ENCODE peak calls at places on chromosome 21, in five cellular contexts. K is esophagus muscularis mucosa, E is foreskin fibroblast, Y is heart right ventricle, S is transverse colon. L is an unnamed sample.

GRCh38 chr21:42524341-42525227 is 10.9 kb downstream of the SLC37A1 start:
- DNase-seq in Y (peak), E (no peak), S (peak), K (no peak), L (peak)

GRCh38 chr21:26490771-26491170 is 82.3 kb downstream of the CYYR1 start:
- DNase-seq in E (no peak), S (no peak), Y (no peak), K (no peak), L (peak)

GRCh38 chr21:42398414-42399030 is 2.7 kb upstream of the TMPRSS3 start:
- DNase-seq in K (no peak), E (no peak), S (no peak), Y (no peak), L (no peak)

GRCh38 chr21:43917515-43918384 is 52.7 kb downstream of the AGPAT3 start:
- DNase-seq in S (peak), E (no peak), K (no peak), Y (no peak), L (no peak)

GRCh38 chr21:16180613-16181012 is 450.8 kb downstream of the USP25 start:
- DNase-seq in K (no peak), E (no peak), Y (no peak), S (no peak), L (no peak)

GRCh38 chr21:45354970-45355369 is 50.0 kb upstream of the COL18A1 start:
- DNase-seq in S (no peak), E (no peak), K (no peak), Y (no peak), L (no peak)

GRCh38 chr21:26070822-26071425 is 99.6 kb downstream of the APP start:
- DNase-seq in E (peak), Y (peak), S (peak), K (no peak), L (peak)

GRCh38 chr21:46368533-46369285 is 44.8 kb downstream of the PCNT start:
- DNase-seq in S (no peak), Y (no peak), E (no peak), K (no peak), L (no peak)

GRCh38 chr21:21101911-21102310 is 103.7 kb downstream of the NCAM2 start:
- DNase-seq in S (no peak), E (peak), K (no peak), Y (no peak), L (peak)

GRCh38 chr21:28943631-28944030 is 49.0 kb downstream of the LTN1 start:
- DNase-seq in S (no peak), K (no peak), E (peak), Y (no peak), L (no peak)

GRCh38 chr21:44953628-44954021 is 13.8 kb downstream of the SLX9 start:
- DNase-seq in Y (no peak), E (no peak), K (no peak), S (no peak), L (no peak)

GRCh38 chr21:28742527-28742926 is 250.2 kb downstream of the LTN1 start:
- DNase-seq in S (no peak), E (peak), K (no peak), Y (no peak), L (peak)

GRCh38 chr21:43578677-43579313 is 80.5 kb downstream of the HSF2BP start:
- DNase-seq in Y (no peak), E (no peak), S (no peak), K (no peak), L (peak)

GRCh38 chr21:20377250-20377649 is 621.0 kb upstream of the NCAM2 start:
- DNase-seq in E (no peak), S (no peak), K (no peak), Y (no peak), L (no peak)

GRCh38 chr21:44043613-44044012 is 31.5 kb downstream of the TRAPPC10 start:
- DNase-seq in S (no peak), E (no peak), K (no peak), Y (no peak), L (no peak)

GRCh38 chr21:27475363-27475955 is 508.6 kb upstream of the ADAMTS5 start:
- DNase-seq in Y (no peak), S (no peak), E (no peak), K (no peak), L (no peak)

GRCh38 chr21:46546799-46547198 is 58.1 kb downstream of the S100B start:
- DNase-seq in S (no peak), E (no peak), Y (no peak), K (peak), L (no peak)

GRCh38 chr21:14435423-14435822 is 52.5 kb upstream of the HSPA13 start:
- DNase-seq in Y (no peak), S (no peak), E (no peak), K (no peak), L (no peak)

GRCh38 chr21:28256420-28256831 is 736.3 kb downstream of the LTN1 start:
- DNase-seq in Y (no peak), K (no peak), E (peak), S (no peak), L (no peak)

GRCh38 chr21:45611296-45611695 is 32.2 kb upstream of the PCBP3 start:
- DNase-seq in E (no peak), Y (no peak), S (no peak), K (no peak), L (no peak)

GRCh38 chr21:46021398-46021797 is 39.8 kb downstream of the COL6A1 start:
- DNase-seq in Y (no peak), S (no peak), E (no peak), K (no peak), L (no peak)

GRCh38 chr21:45328198-45329087 is 40.7 kb upstream of the POFUT2 start:
- DNase-seq in Y (no peak), S (no peak), E (no peak), K (no peak), L (no peak)

GRCh38 chr21:42392731-42393442 is 3.0 kb downstream of the TMPRSS3 start:
- DNase-seq in K (no peak), S (no peak), E (no peak), Y (no peak), L (no peak)

GRCh38 chr21:44931137-44931500 is 8.7 kb upstream of the SLX9 start:
- DNase-seq in S (peak), Y (no peak), K (no peak), E (no peak), L (no peak)

GRCh38 chr21:43994646-43995045 is 17.5 kb upstream of the TRAPPC10 start:
- DNase-seq in E (no peak), S (no peak), Y (no peak), K (no peak), L (no peak)

GRCh38 chr21:25558123-25558522 is 49.2 kb downstream of the MRPL39 start:
- DNase-seq in S (no peak), E (no peak), K (no peak), Y (no peak), L (no peak)

GRCh38 chr21:45607922-45608295 is 35.6 kb upstream of the PCBP3 start:
- DNase-seq in S (no peak), K (no peak), Y (no peak), E (no peak), L (no peak)

GRCh38 chr21:44495641-44496040 is 40.3 kb downstream of the LRRC3 start:
- DNase-seq in E (no peak), S (no peak), Y (no peak), K (no peak), L (no peak)

GRCh38 chr21:17802568-17802967 is 16.6 kb downstream of the C21orf91 start:
- DNase-seq in E (peak), S (no peak), Y (no peak), K (no peak), L (no peak)

GRCh38 chr21:45409466-45410150 is 4.6 kb downstream of the COL18A1 start:
- DNase-seq in S (no peak), K (no peak), E (no peak), Y (peak), L (no peak)

GRCh38 chr21:23374155-23374554 is 2233.1 kb downstream of the MRPL39 start:
- DNase-seq in Y (no peak), K (no peak), E (no peak), S (no peak), L (no peak)

GRCh38 chr21:28944296-28944695 is 48.4 kb downstream of the LTN1 start:
- DNase-seq in Y (no peak), E (peak), K (no peak), S (no peak), L (no peak)

GRCh38 chr21:30268608-30269197 is 14.0 kb downstream of the KRTAP24-1 start:
- DNase-seq in E (no peak), Y (no peak), K (no peak), S (no peak), L (no peak)
- TF ChIP-seq CTCF in E (peak), Y (peak), K (no peak), S (no peak), L (peak)

DNA sequence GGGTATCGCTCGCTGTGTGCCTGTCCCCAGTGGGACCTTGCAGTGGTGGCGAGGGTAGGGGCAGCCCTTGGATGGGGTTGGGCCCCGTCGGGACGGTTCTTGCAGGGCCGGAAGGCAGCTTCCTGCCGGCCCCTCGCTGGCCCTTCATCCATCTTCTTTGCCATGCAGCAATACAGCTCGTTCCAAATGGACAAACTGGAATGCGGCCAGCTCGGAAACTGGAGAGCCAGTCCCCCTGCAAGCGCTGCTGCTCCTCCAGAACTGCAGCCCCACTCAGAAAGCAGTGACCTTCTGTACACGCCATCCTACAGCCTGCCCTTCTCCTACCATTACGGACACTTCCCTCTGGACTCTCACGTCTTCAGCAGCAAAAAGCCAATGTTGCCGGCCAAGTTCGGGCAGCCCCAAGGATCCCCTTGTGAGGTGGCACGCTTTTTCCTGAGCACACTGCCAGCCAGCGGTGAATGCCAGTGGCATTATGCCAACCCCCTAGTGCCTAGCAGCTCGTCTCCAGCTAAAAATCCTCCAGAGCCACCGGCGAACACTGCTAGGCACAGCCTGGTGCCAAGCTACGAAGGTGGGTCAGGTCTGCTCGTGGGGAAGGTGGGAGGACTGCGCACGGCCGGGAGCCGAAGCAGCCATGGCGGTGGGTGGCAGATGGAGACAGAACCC is 45.8 kb downstream of the SIM2 start:
- DNase-seq in K (no peak), Y (no peak), E (no peak), S (no peak), L (no peak)
- H3K4me3 ChIP-seq in K (no peak), Y (no peak), E (no peak), S (no peak), L (no peak)

DNA sequence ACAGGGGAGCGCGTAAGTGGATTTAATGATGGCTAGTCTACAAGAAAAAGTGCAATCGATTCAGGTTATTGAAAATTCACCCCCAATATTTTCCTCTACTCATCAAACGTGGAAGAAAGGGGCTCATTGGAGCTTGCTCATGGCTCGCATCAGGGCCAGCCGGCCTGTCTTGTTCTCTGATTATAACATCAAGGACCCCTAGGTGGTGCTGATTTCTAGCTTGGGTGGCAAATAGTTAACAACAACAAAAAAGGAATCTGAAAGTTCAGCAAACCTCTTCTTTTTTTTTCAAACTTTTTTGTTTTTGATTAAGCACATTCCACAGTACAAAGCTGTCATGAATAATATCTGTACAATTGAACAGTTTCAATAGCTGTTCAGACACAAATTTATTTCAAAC is 35.8 kb upstream of the SOD1 start:
- DNase-seq in Y (no peak), S (no peak), E (no peak), K (no peak), L (no peak)
- TF ChIP-seq CTCF in Y (no peak), S (no peak), E (no peak), K (no peak), L (peak)

DNA sequence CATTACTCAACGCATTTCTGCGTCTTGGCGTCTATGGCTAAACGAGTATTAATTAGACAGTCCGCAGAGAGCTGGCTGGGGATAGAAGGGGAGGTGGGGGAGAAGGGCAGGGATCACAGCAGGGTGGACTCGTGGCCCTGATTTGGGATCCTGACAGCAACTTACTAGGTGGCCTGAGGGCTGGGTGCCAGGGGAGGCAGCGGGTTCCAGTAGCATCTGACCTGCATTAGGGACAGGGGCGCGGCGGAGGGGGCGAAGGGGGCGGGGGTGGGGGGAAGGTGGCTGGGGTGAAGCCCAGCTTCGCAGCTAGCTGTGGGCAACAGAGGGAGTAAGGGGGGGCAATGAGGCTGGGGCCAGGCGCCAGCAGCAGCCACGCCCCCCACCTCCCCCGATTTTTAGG is 1.0 kb upstream of the BACE2 start:
- DNase-seq in E (no peak), S (no peak), K (no peak), Y (peak), L (no peak)
- H3K4me3 ChIP-seq in E (peak), S (peak), K (peak), Y (peak), L (peak)

DNA sequence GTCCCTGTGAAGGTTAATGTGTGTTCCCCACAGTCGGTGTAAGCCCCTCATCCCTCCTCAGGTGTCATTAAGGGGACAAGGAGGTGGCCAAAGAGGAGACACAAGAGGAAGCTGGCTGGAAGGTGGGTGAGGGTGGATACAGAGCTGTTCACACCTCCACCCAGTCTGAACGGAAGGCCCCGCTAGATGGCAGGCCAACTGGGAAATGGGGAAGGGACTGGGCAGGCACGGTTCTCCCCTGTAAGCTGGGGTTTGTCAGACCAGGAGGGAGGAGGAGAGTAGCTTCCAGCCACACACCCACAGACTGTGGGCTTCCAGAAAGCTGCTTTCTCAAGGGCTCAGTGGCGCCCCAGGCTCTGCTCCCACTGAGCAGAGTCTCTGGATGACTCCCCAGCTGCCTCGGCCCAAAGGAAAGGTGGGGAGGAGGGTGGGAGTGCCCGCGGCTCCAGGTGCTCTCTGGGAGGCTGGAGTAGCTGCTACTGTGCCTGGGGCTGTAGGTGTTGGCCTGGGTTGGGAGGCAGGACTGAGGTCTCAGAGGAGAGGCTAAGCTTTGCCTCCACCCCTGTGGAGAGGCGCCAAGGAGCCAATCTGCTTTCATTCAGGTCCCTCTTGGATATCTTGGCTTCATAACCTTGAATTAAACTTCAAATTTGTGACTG is 41.2 kb downstream of the PCP4 start:
- DNase-seq in E (no peak), Y (no peak), K (no peak), S (no peak), L (no peak)
- TF ChIP-seq CTCF in E (no peak), Y (no peak), K (no peak), S (no peak), L (no peak)

DNA sequence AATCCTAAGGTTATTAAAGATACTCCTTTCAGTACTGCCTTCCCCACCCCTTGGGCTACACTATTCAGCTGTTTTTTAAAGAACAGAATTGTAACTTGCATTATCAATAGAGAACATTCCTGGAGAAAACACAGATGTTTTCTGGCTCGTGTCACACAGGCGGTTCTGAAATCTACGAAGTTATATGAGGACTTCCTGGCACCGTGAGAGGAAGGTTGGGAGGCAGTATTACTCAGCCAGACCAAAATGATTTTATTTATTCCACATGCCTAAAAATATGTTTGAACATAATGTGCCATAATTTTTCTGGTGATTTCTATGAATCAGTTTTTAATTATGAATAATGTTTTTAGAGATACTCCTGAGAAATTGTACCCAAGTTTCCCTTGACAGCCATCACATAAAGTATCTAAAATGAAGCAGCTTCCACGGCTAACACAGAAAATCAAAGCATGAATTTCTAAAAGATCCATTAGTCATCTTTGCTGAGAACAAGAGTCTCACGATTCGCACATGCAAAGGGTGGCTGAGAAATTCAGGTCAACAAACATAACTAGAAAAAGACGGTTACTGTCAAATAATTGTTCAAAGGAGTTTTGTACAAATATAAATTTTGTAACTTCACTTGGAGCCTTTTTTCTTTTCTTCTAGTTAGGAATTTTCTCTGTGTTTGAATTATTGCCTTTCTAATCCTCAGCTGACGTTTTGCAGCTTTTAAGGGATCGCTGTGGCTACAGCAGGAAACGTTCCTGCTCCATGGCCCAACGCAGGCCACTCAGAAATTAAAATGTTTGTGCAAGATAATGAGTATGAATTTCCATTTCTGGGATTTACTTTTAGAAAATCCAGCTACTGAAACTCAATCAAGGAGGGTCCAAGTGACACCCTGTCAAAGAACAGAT is 8.0 kb upstream of the SIM2 start:
- DNase-seq in S (no peak), E (no peak), Y (no peak), K (no peak), L (no peak)
- H3K4me3 ChIP-seq in S (no peak), E (no peak), Y (no peak), K (no peak), L (no peak)

GRCh38 chr21:34801519-34802132 is 132.8 kb downstream of the CLIC6 start:
- DNase-seq in Y (no peak), E (no peak), S (no peak), K (no peak), L (no peak)
- TF ChIP-seq CTCF in Y (peak), E (peak), S (no peak), K (no peak), L (peak)

DNA sequence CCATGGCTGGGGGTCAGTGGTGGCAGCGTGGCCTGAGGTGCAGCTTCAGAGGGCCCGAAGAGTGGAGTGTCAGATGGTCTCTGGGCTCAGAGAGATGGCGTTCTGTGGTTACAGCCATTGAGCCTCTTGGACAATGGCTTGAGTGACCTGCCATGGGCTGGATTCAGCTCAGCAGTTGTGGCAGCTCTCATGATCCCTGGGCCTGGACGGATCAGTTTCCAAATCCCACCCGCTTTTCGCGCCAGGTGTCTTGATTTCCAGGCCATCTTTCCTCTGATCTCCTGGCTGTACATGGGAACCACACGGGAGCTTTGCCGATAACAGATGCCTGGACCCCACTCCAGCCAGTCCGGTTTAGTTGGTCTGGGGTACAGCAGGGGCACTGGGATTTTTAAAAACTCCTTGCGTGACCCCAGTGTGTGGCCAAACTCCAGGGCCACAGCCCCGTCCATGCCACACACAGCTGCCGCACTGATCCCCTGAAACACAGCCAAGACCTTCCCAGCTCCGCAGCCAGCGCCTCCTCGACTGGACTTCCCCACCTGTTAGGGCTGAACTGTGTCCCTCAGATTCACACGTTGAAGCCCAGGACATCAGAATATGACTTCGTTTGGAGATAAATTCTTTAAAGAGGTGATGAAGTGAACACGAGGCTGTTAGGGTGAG is 67.9 kb downstream of the ATP5PO start:
- DNase-seq in Y (no peak), E (no peak), K (no peak), S (no peak), L (no peak)
- H3K4me3 ChIP-seq in Y (no peak), E (no peak), K (no peak), S (no peak), L (no peak)

GRCh38 chr21:38805282-38806152 is at the start of gene ETS2:
- DNase-seq in E (peak), K (peak), Y (peak), S (peak), L (peak)
- TF ChIP-seq CTCF in E (no peak), K (no peak), Y (no peak), S (no peak), L (no peak)

L was measured in astrocyte of the cerebellum.